ENCODE peak calls at places on chromosomes 6 and 20, in nine cellular contexts. N is left ventricle myocardium inferior, L is vagina, Q is heart right ventricle, O is H9, Y is pancreas, D is body of pancreas, I is H1, R is cardiac muscle cell. P is an unnamed sample.

GRCh38 chr6:134289204-134289575 is 28.7 kb downstream of the SGK1 start:
- DNase-seq in D (no peak), R (no peak), O (no peak), Q (no peak), N (no peak), Y (no peak), L (no peak), I (no peak), P (no peak)

GRCh38 chr20:20215976-20216727 is 151.8 kb upstream of the INSM1 start:
- DNase-seq in I (no peak), N (peak; percentile 43), Q (no peak), D (no peak), R (no peak), O (no peak), Y (no peak), L (no peak), P (no peak)

GRCh38 chr6:169237496-169238134 is 16.0 kb downstream of the THBS2 start:
- DNase-seq in I (no peak), N (no peak), R (no peak), D (no peak), Q (no peak), L (no peak), O (no peak), Y (no peak), P (no peak)

GRCh38 chr6:130967502-130968469 is 95.3 kb downstream of the EPB41L2 start:
- DNase-seq in L (no peak), Q (no peak), I (no peak), Y (no peak), D (no peak), R (no peak), O (no peak), N (no peak), P (no peak)

GRCh38 chr20:48672324-48672723 is 155.5 kb downstream of the PREX1 start:
- DNase-seq in I (no peak), D (no peak), N (no peak), L (no peak), Q (no peak), O (no peak), Y (no peak), R (no peak), P (no peak)

GRCh38 chr6:30646450-30647038 is 389 bp upstream of the C6orf136 start:
- DNase-seq in D (peak; percentile 92), R (peak; percentile 12), Y (no peak), I (peak; percentile 47), Q (peak; percentile 94), N (peak; percentile 95), L (no peak), O (peak; percentile 46), P (peak; percentile 97)

GRCh38 chr6:87731818-87732661 is 30.0 kb upstream of the AKIRIN2 start:
- DNase-seq in I (no peak), Q (peak; percentile 85), L (no peak), D (peak; percentile 93), Y (peak; percentile 94), R (no peak), O (no peak), N (peak; percentile 91), P (peak; percentile 95)

GRCh38 chr6:36851632-36852031 is 12.4 kb upstream of the CPNE5 start:
- DNase-seq in I (no peak), L (no peak), R (no peak), O (no peak), D (no peak), N (no peak), Q (no peak), Y (no peak), P (no peak)

GRCh38 chr20:47768016-47768953 is 17.0 kb downstream of the SULF2 start:
- DNase-seq in O (no peak), I (no peak), D (no peak), Y (no peak), Q (peak; percentile 38), N (peak; percentile 36), R (no peak), L (no peak), P (peak; percentile 82)

GRCh38 chr6:165894228-165894825 is 231.3 kb upstream of the PDE10A start:
- DNase-seq in O (no peak), D (no peak), L (no peak), Q (no peak), N (no peak), Y (no peak), R (no peak), I (no peak), P (no peak)

GRCh38 chr6:39688494-39688893 is 36.7 kb downstream of the KIF6 start:
- DNase-seq in N (no peak), L (no peak), D (no peak), R (no peak), O (no peak), Q (no peak), I (no peak), Y (no peak), P (no peak)

GRCh38 chr20:341682-342081 is 5.2 kb upstream of the NRSN2 start:
- DNase-seq in R (no peak), D (no peak), I (no peak), N (no peak), O (no peak), Y (no peak), Q (no peak), L (no peak), P (no peak)

GRCh38 chr6:42294759-42295158 is 77.1 kb upstream of the MRPS10 start:
- DNase-seq in L (no peak), Y (no peak), Q (no peak), N (no peak), I (no peak), R (no peak), D (no peak), O (no peak), P (no peak)

GRCh38 chr6:161273356-161273751 is 507 bp downstream of the AGPAT4 start:
- DNase-seq in Y (no peak), Q (peak; percentile 19), I (no peak), D (peak; percentile 22), N (no peak), R (no peak), L (no peak), O (no peak), P (peak; percentile 58)
- H3K27ac ChIP-seq in Y (peak overlapping the region; percentile 26), Q (peak overlapping the region; percentile 65), I (peak overlapping the region; percentile 92), D (no peak overlapping the region), N (peak overlapping the region; percentile 74), R (peak overlapping the region; percentile 98), L (peak overlapping the region; percentile 87), O (peak overlapping the region; percentile 71), P (peak overlapping the region; percentile 79)

GRCh38 chr6:116680880-116681672 is at the start of gene KPNA5:
- DNase-seq in L (no peak), I (peak; percentile 89), N (peak; percentile 92), O (peak; percentile 96), Q (peak; percentile 90), R (peak; percentile 95), Y (peak; percentile 92), D (peak; percentile 85), P (peak; percentile 95)
- TF ChIP-seq CTCF in L (no peak), I (no peak), N (no peak), O (no peak), Q (no peak), R (no peak), Y (no peak), D (no peak), P (no peak)

GRCh38 chr20:49987015-49987867 is 4.5 kb downstream of the SNAI1 start:
- DNase-seq in D (no peak), O (no peak), N (no peak), Q (no peak), Y (no peak), R (no peak), L (no peak), I (no peak), P (no peak)

GRCh38 chr20:49987868-49988690 is 5.3 kb downstream of the SNAI1 start:
- DNase-seq in Q (no peak), N (no peak), I (no peak), O (no peak), D (no peak), R (no peak), L (no peak), Y (no peak), P (no peak)

GRCh38 chr20:49993301-49993751 is 10.5 kb downstream of the SNAI1 start:
- DNase-seq in L (no peak), N (no peak), I (no peak), O (no peak), R (no peak), D (no peak), Y (no peak), Q (no peak), P (no peak)

GRCh38 chr20:49989234-49990065 is 6.7 kb downstream of the SNAI1 start:
- DNase-seq in N (peak; percentile 59), Q (peak; percentile 62), I (peak; percentile 59), D (peak; percentile 26), L (no peak), R (no peak), O (no peak), Y (no peak), P (peak; percentile 57)

DNA sequence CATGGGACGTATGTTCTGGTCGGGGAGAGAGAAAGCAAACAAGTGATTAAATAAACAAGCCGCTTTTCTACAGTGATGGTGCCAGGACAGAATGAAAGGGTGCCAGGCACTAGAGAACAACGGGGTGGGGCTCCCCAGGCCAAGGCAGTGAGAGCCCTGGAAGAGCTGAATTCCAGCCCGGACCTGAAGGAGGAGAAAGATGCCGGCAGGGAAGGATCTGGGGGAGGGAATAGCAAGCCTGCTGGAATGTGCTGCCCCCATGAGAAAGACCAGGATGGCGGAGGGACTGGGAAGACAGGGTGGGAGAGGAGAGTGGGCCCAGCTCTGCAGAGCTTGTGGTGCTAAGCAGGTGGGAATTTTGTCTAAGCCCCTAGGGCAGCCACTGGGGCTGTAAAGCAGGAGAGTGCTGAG is 7.5 kb downstream of the SNAI1 start:
- DNase-seq in R (no peak), L (no peak), D (no peak), Q (no peak), Y (no peak), O (no peak), N (no peak), I (no peak), P (no peak)
- H3K4me1 ChIP-seq in R (peaks cover 16% of the 10 kb centered on the region), L (peaks cover 57% of the 10 kb centered on the region), D (no peaks in the 10 kb centered on the region), Q (peaks cover 32% of the 10 kb centered on the region), Y (no peaks in the 10 kb centered on the region), O (peaks cover 7% of the 10 kb centered on the region), N (peaks cover 72% of the 10 kb centered on the region), I (peaks cover 42% of the 10 kb centered on the region), P (peaks cover 38% of the 10 kb centered on the region)

GRCh38 chr20:41217422-41217821 is 80.1 kb downstream of the PLCG1 start:
- DNase-seq in R (no peak), O (no peak), Q (no peak), L (no peak), I (no peak), Y (no peak), N (no peak), D (no peak), P (no peak)

GRCh38 chr20:41214666-41215065 is 77.3 kb downstream of the PLCG1 start:
- DNase-seq in I (no peak), Q (no peak), L (no peak), O (no peak), N (no peak), Y (no peak), R (no peak), D (no peak), P (no peak)

GRCh38 chr20:41213150-41213820 is 75.9 kb downstream of the PLCG1 start:
- DNase-seq in N (peak; percentile 42), Y (no peak), I (no peak), D (no peak), Q (peak; percentile 18), L (no peak), R (no peak), O (no peak), P (no peak)

GRCh38 chr20:41218466-41218865 is 81.1 kb downstream of the PLCG1 start:
- DNase-seq in N (no peak), R (no peak), Y (no peak), O (no peak), D (no peak), Q (no peak), L (no peak), I (no peak), P (no peak)

GRCh38 chr20:41214202-41214601 is 76.9 kb downstream of the PLCG1 start:
- DNase-seq in Y (no peak), O (no peak), R (no peak), Q (no peak), I (no peak), N (no peak), L (no peak), D (no peak), P (no peak)
- H3K27ac ChIP-seq in Y (no peak overlapping the region), O (no peak overlapping the region), R (no peak overlapping the region), Q (no peak overlapping the region), I (no peak overlapping the region), N (peak overlapping the region; percentile 23), L (no peak overlapping the region), D (no peak overlapping the region), P (no peak overlapping the region)